ENCODE peak calls at places on chromosomes 16 and 17, in nine cellular contexts. V is CD8-positive, alpha-beta T cell; W is fibroblast of lung; B is endodermal cell; P is Peyer's patch; O is right cardiac atrium; M is AG04450; L is heart right ventricle; H is heart left ventricle. R is an unnamed sample. For H3K27me3, the result is how much of the 10 kb centered on the place peaks cover.

GRCh38 chr17:76772842-76773521 is 35.1 kb downstream of the MFSD11 start:
- DNase-seq in L (no peak), H (no peak), W (peak), B (peak), M (peak), V (peak), O (no peak), P (no peak), R (peak)

GRCh38 chr16:60815865-60816264 is 1220.4 kb downstream of the CDH8 start:
- DNase-seq in L (no peak), V (no peak), W (no peak), O (no peak), P (no peak), H (no peak), M (no peak), B (no peak), R (no peak)

GRCh38 chr17:59149841-59150511 is 5.0 kb downstream of the SKA2 start:
- DNase-seq in V (no peak), M (no peak), P (no peak), H (no peak), O (no peak), W (no peak), L (no peak), B (peak), R (peak)

GRCh38 chr16:48062681-48063080 is 93.1 kb downstream of the ABCC12 start:
- DNase-seq in P (no peak), V (no peak), M (no peak), O (no peak), W (no peak), B (no peak), H (no peak), L (no peak), R (no peak)

GRCh38 chr16:4105848-4106247 is 10.4 kb downstream of the ADCY9 start:
- DNase-seq in P (no peak), H (no peak), M (no peak), O (no peak), B (no peak), L (no peak), V (no peak), W (no peak), R (no peak)

GRCh38 chr16:83954577-83955016 is 1.6 kb downstream of the OSGIN1 start:
- DNase-seq in V (no peak), P (no peak), M (no peak), W (peak), O (peak), H (no peak), B (peak), L (no peak), R (peak)

GRCh38 chr16:65005696-65006095 is 116.2 kb downstream of the CDH11 start:
- DNase-seq in P (no peak), W (no peak), M (no peak), B (no peak), V (no peak), H (no peak), O (no peak), L (no peak), R (peak)

GRCh38 chr17:42653179-42654124 is 5.6 kb upstream of the TUBG2 start:
- DNase-seq in W (peak), V (no peak), L (peak), P (no peak), M (no peak), H (peak), B (peak), O (peak), R (no peak)

GRCh38 chr16:88628512-88628974 is 9.8 kb upstream of the IL17C start:
- DNase-seq in W (no peak), V (no peak), O (no peak), B (peak), P (no peak), M (no peak), H (peak), L (peak), R (no peak)

GRCh38 chr17:4304417-4305027 is 40.7 kb upstream of the ANKFY1 start:
- DNase-seq in L (no peak), P (peak), B (peak), H (peak), O (no peak), V (peak), M (no peak), W (peak), R (peak)

GRCh38 chr16:25568991-25569390 is 122.8 kb upstream of the HS3ST4 start:
- DNase-seq in B (no peak), V (no peak), H (no peak), W (no peak), P (no peak), M (no peak), O (no peak), L (no peak), R (peak)
- H3K27me3 ChIP-seq in B (under half), V (under half), H (under half), W (under half), P (under half), M (under half), O (under half), L (under half), R (under half)

GRCh38 chr17:48542114-48542955 is 2.6 kb downstream of the HOXB2 start:
- DNase-seq in H (no peak), M (no peak), B (peak), L (peak), O (no peak), P (no peak), W (peak), V (no peak), R (no peak)
- H3K27me3 ChIP-seq in H (under half), M (under half), B (half or more), L (half or more), O (under half), P (under half), W (under half), V (under half), R (half or more)

DNA sequence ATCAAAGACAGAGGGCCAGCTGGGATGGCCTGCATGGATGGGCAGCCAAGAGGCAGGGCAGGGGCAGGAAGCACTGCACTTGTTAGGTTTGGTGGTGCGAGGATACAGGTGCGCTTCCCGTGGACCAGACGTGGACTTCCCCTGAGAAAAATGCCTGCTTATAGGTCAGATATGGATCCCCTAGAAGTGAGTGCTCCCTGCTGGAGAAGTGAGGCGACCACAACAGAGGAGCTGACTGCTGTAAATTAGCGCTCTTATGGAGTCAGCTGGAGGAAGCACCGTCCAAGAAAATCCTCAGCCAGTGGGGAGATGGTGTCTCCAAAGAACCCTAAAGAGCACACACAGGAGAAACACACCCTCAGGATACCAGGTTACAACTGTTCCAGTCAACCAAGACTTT is 27.7 kb upstream of the CCDC182 start:
- DNase-seq in P (no peak), B (peak), H (no peak), M (no peak), O (no peak), L (no peak), W (no peak), V (no peak), R (no peak)
- H3K27me3 ChIP-seq in P (under half), B (half or more), H (under half), M (under half), O (under half), L (under half), W (under half), V (under half), R (under half)

DNA sequence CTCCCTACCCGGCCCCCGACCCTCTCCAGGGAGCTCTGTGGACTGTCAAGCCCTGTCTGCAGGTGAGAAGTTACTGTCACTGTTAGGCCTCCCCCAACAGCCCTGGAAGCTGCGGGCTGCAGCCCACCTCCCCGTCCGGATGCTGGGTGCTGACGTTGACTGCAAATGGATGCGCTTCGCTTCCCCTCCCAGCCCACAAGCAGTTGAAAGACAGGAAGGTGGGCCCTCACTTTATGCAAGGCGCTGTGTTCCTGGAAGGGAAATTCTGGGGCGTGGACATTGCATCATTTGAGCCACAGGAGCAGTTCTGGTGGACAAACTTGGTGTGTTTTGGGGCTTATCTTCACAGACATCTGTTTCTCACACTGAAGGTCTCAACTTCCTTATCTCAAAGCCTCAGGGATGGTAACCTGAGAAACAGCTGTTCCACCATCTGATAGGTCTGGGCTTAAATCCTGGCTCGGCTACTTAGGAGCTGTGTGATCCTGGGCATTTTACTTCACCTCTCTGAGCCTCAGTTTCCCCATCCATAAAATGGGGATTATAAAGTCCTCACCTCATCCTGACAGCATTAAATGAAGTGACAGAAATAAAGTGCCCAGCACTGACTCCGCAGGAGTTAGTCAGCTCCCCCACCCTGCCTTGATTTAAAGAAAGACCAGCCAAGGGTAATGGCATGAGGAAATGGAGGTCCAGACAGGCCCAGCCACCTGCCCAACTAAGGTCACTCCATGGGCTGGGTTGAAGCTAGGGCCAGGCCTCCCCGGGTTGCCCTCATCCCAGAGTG is 4.6 kb upstream of the DRC7 start:
- DNase-seq in M (no peak), W (no peak), P (peak), O (no peak), V (peak), H (peak), L (no peak), B (no peak), R (no peak)
- H3K27me3 ChIP-seq in M (half or more), W (under half), P (under half), O (under half), V (under half), H (under half), L (under half), B (under half), R (under half)

DNA sequence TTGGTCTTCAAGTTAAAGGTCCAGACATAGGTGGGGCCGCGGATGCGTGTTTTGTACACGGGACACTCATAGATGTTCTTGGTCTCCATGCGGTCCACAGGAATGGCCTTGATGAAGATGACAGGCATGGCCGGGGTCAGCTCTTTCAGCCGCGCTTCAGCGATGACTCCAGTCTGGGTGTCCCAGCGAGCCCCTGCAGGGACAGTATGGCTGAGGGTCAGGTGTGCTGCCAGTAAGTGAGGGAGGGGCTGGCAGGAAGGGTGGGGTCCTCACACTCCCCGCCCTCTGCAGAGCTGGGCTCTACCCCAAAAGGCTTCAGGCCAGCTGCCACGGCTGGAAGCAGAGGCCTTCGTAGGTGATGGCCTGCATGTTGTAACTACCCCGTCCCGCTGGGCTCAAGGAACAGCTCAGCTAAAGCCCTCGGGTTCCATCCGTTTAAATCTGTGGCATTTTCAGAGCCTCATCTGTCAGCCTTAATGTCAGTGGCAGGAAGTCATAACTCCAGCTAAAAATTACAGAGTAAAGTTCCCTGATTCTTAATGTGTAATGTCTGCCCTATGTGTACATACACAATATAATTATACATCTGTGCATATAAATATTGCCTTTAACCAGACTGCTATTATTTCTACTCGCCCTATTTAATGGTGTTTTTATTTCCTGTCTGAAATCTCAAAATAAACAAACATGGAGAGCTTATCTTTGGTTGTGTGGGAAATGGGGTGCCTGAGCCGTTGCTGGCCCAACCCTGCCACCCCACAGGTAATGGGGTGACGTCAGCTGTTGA is 45.7 kb downstream of the PGS1 start:
- DNase-seq in B (no peak), O (peak), V (no peak), L (no peak), W (peak), M (no peak), H (no peak), P (no peak), R (no peak)
- H3K27me3 ChIP-seq in B (under half), O (under half), V (under half), L (under half), W (under half), M (under half), H (under half), P (under half), R (under half)

DNA sequence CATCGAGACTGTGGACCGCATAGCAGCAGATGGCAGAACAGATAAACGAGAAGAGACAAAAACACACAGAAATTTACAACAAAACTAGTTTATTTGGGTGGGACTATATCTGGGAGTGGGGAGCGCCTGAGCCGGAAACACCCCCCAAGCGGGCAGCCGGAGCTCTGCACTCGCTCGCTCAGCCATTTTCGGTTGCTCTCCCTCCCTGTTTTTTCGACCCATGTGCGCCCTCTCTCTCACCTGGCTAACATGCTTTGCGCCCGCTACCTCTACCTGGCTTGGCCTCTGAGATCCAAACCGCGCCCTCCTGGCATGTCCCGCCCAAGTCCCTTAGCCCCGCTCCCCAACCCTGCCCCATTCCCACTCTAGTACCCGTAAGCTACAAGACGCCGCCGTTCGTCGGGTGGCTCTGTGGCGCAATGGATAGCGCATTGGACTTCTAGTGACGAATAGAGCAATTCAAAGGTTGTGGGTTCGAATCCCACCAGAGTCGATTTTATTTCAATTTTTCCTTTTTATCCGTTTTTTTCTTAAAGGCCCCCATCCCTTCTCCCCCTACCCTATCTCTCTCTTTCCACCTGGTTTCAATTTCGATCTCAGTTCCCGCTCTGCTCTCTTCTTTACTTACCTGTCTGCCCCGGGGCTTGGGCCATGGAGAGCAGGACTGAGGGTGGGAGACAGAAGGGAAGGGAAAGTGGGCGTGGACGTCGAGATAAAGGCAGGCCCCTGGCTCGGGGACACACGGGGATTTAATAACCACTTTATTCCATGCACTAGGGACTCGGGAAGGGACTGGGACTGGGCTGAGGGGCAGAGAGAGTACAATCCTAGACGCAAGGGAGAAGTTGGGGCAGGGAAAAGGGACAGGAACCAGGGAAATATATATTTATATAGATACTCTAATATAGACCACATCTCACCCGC is 2.5 kb upstream of the ALOXE3 start:
- DNase-seq in V (peak), B (peak), P (no peak), L (peak), O (peak), M (no peak), H (peak), W (peak), R (peak)
- H3K27me3 ChIP-seq in V (under half), B (half or more), P (under half), L (under half), O (under half), M (under half), H (under half), W (under half), R (under half)

GRCh38 chr16:49276646-49277385 is 4.8 kb downstream of the CBLN1 start:
- DNase-seq in P (no peak), W (no peak), L (no peak), V (no peak), O (no peak), H (no peak), B (peak), M (no peak), R (no peak)
- H3K27me3 ChIP-seq in P (under half), W (under half), L (half or more), V (under half), O (under half), H (half or more), B (half or more), M (half or more), R (half or more)

GRCh38 chr17:79183221-79184158 is 108.9 kb downstream of the ENGASE start:
- DNase-seq in V (no peak), P (no peak), O (no peak), B (peak), M (no peak), L (no peak), W (no peak), H (no peak), R (no peak)
- H3K27me3 ChIP-seq in V (under half), P (under half), O (under half), B (under half), M (under half), L (half or more), W (under half), H (half or more), R (under half)